ENCODE peak calls at places on chromosomes 1 and 21, in ten cellular contexts. One of them, this sample, is unnamed.

GRCh38 chr1:67683736-67684525 is 1.1 kb upstream of the GADD45A start:
- DNase-seq in IMR-90: peak
- DNase-seq in BJ: no peak
- DNase-seq in HCT116: no peak
- DNase-seq in CD4-positive, CD25-positive, alpha-beta regulatory T cell: peak
- DNase-seq in stomach: no peak
- DNase-seq in thoracic aorta: no peak
- DNase-seq in aorta: no peak
- DNase-seq in fibroblast of mammary gland: peak
- DNase-seq in mammary epithelial cell: peak
- DNase-seq in this sample: no peak

GRCh38 chr21:16037386-16037785 is 307.6 kb downstream of the USP25 start:
- DNase-seq in stomach: no peak
- DNase-seq in IMR-90: no peak
- DNase-seq in HCT116: no peak
- DNase-seq in aorta: no peak
- DNase-seq in CD4-positive, CD25-positive, alpha-beta regulatory T cell: no peak
- DNase-seq in fibroblast of mammary gland: no peak
- DNase-seq in thoracic aorta: no peak
- DNase-seq in mammary epithelial cell: peak
- DNase-seq in BJ: no peak
- DNase-seq in this sample: peak

GRCh38 chr1:204678721-204679455 is 6.7 kb downstream of the LRRN2 start:
- DNase-seq in CD4-positive, CD25-positive, alpha-beta regulatory T cell: no peak
- DNase-seq in thoracic aorta: no peak
- DNase-seq in IMR-90: no peak
- DNase-seq in mammary epithelial cell: no peak
- DNase-seq in aorta: no peak
- DNase-seq in stomach: no peak
- DNase-seq in BJ: no peak
- DNase-seq in fibroblast of mammary gland: no peak
- DNase-seq in HCT116: no peak
- DNase-seq in this sample: no peak

GRCh38 chr1:101174722-101175121 is 62.1 kb upstream of the S1PR1 start:
- DNase-seq in CD4-positive, CD25-positive, alpha-beta regulatory T cell: no peak
- DNase-seq in aorta: no peak
- DNase-seq in BJ: peak
- DNase-seq in HCT116: no peak
- DNase-seq in fibroblast of mammary gland: peak
- DNase-seq in thoracic aorta: no peak
- DNase-seq in stomach: no peak
- DNase-seq in IMR-90: peak
- DNase-seq in mammary epithelial cell: peak
- DNase-seq in this sample: peak

GRCh38 chr1:53145942-53146708 is 3.7 kb upstream of the SLC1A7 start:
- DNase-seq in mammary epithelial cell: peak
- DNase-seq in IMR-90: peak
- DNase-seq in aorta: peak
- DNase-seq in thoracic aorta: no peak
- DNase-seq in BJ: peak
- DNase-seq in fibroblast of mammary gland: peak
- DNase-seq in CD4-positive, CD25-positive, alpha-beta regulatory T cell: no peak
- DNase-seq in HCT116: peak
- DNase-seq in stomach: peak
- DNase-seq in this sample: peak

GRCh38 chr21:21051109-21052055 is 53.2 kb downstream of the NCAM2 start:
- DNase-seq in fibroblast of mammary gland: no peak
- DNase-seq in aorta: no peak
- DNase-seq in thoracic aorta: no peak
- DNase-seq in CD4-positive, CD25-positive, alpha-beta regulatory T cell: no peak
- DNase-seq in BJ: no peak
- DNase-seq in stomach: no peak
- DNase-seq in IMR-90: no peak
- DNase-seq in mammary epithelial cell: no peak
- DNase-seq in HCT116: no peak
- DNase-seq in this sample: no peak

GRCh38 chr1:195663549-195664280 is 944.5 kb downstream of the KCNT2 start:
- DNase-seq in aorta: no peak
- DNase-seq in CD4-positive, CD25-positive, alpha-beta regulatory T cell: no peak
- DNase-seq in IMR-90: peak
- DNase-seq in thoracic aorta: no peak
- DNase-seq in HCT116: peak
- DNase-seq in mammary epithelial cell: peak
- DNase-seq in BJ: peak
- DNase-seq in stomach: no peak
- DNase-seq in fibroblast of mammary gland: peak
- DNase-seq in this sample: peak

GRCh38 chr1:114208659-114209215 is 55.1 kb upstream of the SYT6 start:
- DNase-seq in HCT116: no peak
- DNase-seq in stomach: no peak
- DNase-seq in fibroblast of mammary gland: peak
- DNase-seq in IMR-90: no peak
- DNase-seq in mammary epithelial cell: peak
- DNase-seq in BJ: no peak
- DNase-seq in CD4-positive, CD25-positive, alpha-beta regulatory T cell: no peak
- DNase-seq in aorta: no peak
- DNase-seq in thoracic aorta: no peak
- DNase-seq in this sample: no peak

GRCh38 chr1:25954371-25954938 is 43.4 kb downstream of the PAFAH2 start:
- DNase-seq in HCT116: no peak
- DNase-seq in aorta: no peak
- DNase-seq in mammary epithelial cell: peak
- DNase-seq in CD4-positive, CD25-positive, alpha-beta regulatory T cell: no peak
- DNase-seq in stomach: no peak
- DNase-seq in IMR-90: peak
- DNase-seq in BJ: no peak
- DNase-seq in fibroblast of mammary gland: peak
- DNase-seq in thoracic aorta: no peak
- DNase-seq in this sample: peak

GRCh38 chr1:89843279-89844121 is 22.7 kb downstream of the LRRC8D start:
- DNase-seq in HCT116: no peak
- DNase-seq in fibroblast of mammary gland: peak
- DNase-seq in IMR-90: peak
- DNase-seq in mammary epithelial cell: peak
- DNase-seq in BJ: no peak
- DNase-seq in stomach: peak
- DNase-seq in CD4-positive, CD25-positive, alpha-beta regulatory T cell: peak
- DNase-seq in thoracic aorta: no peak
- DNase-seq in aorta: peak
- DNase-seq in this sample: peak

GRCh38 chr1:248704556-248704955 is 2.0 kb upstream of the OR14I1 start:
- DNase-seq in fibroblast of mammary gland: no peak
- DNase-seq in aorta: no peak
- DNase-seq in mammary epithelial cell: no peak
- DNase-seq in thoracic aorta: no peak
- DNase-seq in CD4-positive, CD25-positive, alpha-beta regulatory T cell: no peak
- DNase-seq in stomach: no peak
- DNase-seq in HCT116: no peak
- DNase-seq in BJ: no peak
- DNase-seq in IMR-90: no peak
- DNase-seq in this sample: no peak

DNA sequence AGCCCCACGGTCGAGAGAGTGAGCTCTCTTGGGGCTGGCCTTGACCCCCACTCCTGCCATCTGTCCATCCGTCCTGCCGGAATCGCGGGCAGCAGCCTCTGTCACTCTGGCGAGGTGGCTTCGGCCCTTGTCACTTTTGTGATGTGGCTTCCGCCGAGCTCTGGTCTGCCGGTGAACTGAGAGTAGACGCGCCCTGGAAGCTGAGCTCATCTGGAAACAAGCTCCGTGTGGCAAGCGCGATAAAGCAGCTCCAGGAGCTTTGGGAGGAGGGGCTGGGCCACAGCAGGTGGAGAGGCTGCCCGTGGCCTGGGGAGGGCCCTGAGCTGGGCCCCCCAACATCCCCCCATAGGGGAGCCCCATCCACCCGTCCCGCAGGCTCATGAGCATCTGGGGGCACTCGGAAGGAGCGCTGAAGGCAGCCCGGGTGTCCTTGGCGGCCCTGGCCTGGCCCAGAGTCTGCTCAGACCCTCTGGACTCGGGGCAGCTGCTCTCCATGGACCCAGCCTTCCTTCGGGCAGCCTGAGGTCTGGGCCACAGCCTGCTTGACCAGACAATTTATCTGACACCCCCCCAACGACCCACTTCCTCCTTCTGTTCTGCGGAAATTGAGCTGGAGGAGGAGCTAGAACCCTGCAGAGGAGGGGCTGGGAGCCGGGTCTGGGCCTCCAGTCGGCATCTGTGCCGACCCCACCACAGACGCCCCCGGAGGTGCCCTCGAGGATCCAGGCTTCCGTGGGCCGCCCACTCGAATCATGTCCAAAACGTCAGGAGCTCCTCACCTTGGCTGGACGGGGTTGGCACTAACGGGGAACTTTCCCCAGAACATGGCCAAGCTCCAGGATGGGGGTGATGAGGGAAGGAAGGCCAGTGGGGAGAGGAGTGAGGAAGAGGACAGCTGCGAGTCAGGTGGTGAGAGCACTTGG is 59.1 kb downstream of the SLC19A1 start:
- DNase-seq in thoracic aorta: no peak
- DNase-seq in IMR-90: no peak
- DNase-seq in fibroblast of mammary gland: no peak
- DNase-seq in BJ: no peak
- DNase-seq in stomach: no peak
- DNase-seq in mammary epithelial cell: no peak
- DNase-seq in HCT116: no peak
- DNase-seq in CD4-positive, CD25-positive, alpha-beta regulatory T cell: peak
- DNase-seq in aorta: no peak
- DNase-seq in this sample: no peak
- H3K4me3 ChIP-seq in thoracic aorta: peak
- H3K4me3 ChIP-seq in IMR-90: no peak
- H3K4me3 ChIP-seq in fibroblast of mammary gland: no peak
- H3K4me3 ChIP-seq in BJ: no peak
- H3K4me3 ChIP-seq in stomach: no peak
- H3K4me3 ChIP-seq in mammary epithelial cell: no peak
- H3K4me3 ChIP-seq in HCT116: no peak
- H3K4me3 ChIP-seq in CD4-positive, CD25-positive, alpha-beta regulatory T cell: no peak
- H3K4me3 ChIP-seq in aorta: no peak
- H3K4me3 ChIP-seq in this sample: no peak

DNA sequence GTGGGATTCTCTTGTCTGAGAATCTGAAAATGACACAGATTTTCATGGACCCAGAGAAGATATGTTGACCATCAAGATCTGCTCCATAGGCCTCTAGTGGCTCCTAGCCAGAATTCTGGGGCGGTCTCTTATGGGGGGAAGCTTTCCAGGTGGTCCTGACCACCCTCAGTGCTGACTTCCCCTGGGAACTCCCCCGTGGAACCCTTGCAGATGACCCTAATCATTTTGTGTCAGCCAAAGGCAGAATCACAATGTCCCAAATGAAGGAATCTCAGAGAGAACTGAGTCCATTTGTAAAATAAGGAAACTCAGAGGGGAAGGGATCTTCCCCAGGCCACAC is 3.6 kb downstream of the HEYL start:
- DNase-seq in mammary epithelial cell: no peak
- DNase-seq in stomach: no peak
- DNase-seq in HCT116: no peak
- DNase-seq in fibroblast of mammary gland: no peak
- DNase-seq in thoracic aorta: no peak
- DNase-seq in aorta: no peak
- DNase-seq in BJ: no peak
- DNase-seq in IMR-90: no peak
- DNase-seq in CD4-positive, CD25-positive, alpha-beta regulatory T cell: no peak
- DNase-seq in this sample: no peak
- H3K4me3 ChIP-seq in mammary epithelial cell: no peak
- H3K4me3 ChIP-seq in stomach: no peak
- H3K4me3 ChIP-seq in HCT116: no peak
- H3K4me3 ChIP-seq in fibroblast of mammary gland: no peak
- H3K4me3 ChIP-seq in thoracic aorta: peak
- H3K4me3 ChIP-seq in aorta: no peak
- H3K4me3 ChIP-seq in BJ: no peak
- H3K4me3 ChIP-seq in IMR-90: no peak
- H3K4me3 ChIP-seq in CD4-positive, CD25-positive, alpha-beta regulatory T cell: no peak
- H3K4me3 ChIP-seq in this sample: no peak

DNA sequence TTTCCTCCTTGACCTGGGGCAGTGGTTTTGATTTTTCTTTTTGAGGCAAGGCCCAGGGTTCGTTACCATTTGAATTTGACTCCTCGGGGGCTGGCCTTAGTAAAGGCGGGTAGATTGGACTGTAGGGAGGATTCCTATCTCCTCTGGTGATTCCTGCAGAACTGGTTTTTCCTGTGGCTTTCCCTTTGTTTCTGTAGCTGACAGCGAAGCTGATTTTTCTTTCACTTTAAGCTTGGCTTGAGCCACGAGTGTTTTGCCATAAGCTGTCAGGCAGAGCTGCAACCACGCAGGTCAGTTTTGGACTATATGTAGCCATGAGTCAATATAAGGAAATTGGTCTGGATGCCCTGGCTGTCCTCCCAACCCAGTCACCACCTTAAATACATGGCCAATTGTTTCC is 28.7 kb upstream of the KCNJ15 start:
- DNase-seq in IMR-90: no peak
- DNase-seq in thoracic aorta: no peak
- DNase-seq in CD4-positive, CD25-positive, alpha-beta regulatory T cell: no peak
- DNase-seq in BJ: no peak
- DNase-seq in aorta: no peak
- DNase-seq in stomach: no peak
- DNase-seq in mammary epithelial cell: peak
- DNase-seq in fibroblast of mammary gland: no peak
- DNase-seq in HCT116: no peak
- DNase-seq in this sample: no peak
- H3K4me3 ChIP-seq in IMR-90: no peak
- H3K4me3 ChIP-seq in thoracic aorta: no peak
- H3K4me3 ChIP-seq in CD4-positive, CD25-positive, alpha-beta regulatory T cell: no peak
- H3K4me3 ChIP-seq in BJ: no peak
- H3K4me3 ChIP-seq in aorta: no peak
- H3K4me3 ChIP-seq in stomach: no peak
- H3K4me3 ChIP-seq in mammary epithelial cell: no peak
- H3K4me3 ChIP-seq in fibroblast of mammary gland: no peak
- H3K4me3 ChIP-seq in HCT116: no peak
- H3K4me3 ChIP-seq in this sample: no peak

GRCh38 chr1:175129644-175129996 is 62.0 kb downstream of the TNN start:
- DNase-seq in thoracic aorta: no peak
- DNase-seq in BJ: no peak
- DNase-seq in IMR-90: no peak
- DNase-seq in mammary epithelial cell: no peak
- DNase-seq in aorta: no peak
- DNase-seq in fibroblast of mammary gland: no peak
- DNase-seq in HCT116: no peak
- DNase-seq in CD4-positive, CD25-positive, alpha-beta regulatory T cell: no peak
- DNase-seq in stomach: no peak
- DNase-seq in this sample: no peak

GRCh38 chr1:175130649-175131045 is 61.9 kb downstream of the KIAA0040 start:
- DNase-seq in BJ: no peak
- DNase-seq in aorta: no peak
- DNase-seq in HCT116: no peak
- DNase-seq in thoracic aorta: no peak
- DNase-seq in mammary epithelial cell: no peak
- DNase-seq in stomach: no peak
- DNase-seq in fibroblast of mammary gland: no peak
- DNase-seq in CD4-positive, CD25-positive, alpha-beta regulatory T cell: no peak
- DNase-seq in IMR-90: no peak
- DNase-seq in this sample: no peak

GRCh38 chr1:175131100-175131499 is 61.5 kb downstream of the KIAA0040 start:
- DNase-seq in stomach: no peak
- DNase-seq in fibroblast of mammary gland: no peak
- DNase-seq in mammary epithelial cell: no peak
- DNase-seq in aorta: no peak
- DNase-seq in BJ: peak
- DNase-seq in CD4-positive, CD25-positive, alpha-beta regulatory T cell: no peak
- DNase-seq in IMR-90: no peak
- DNase-seq in HCT116: no peak
- DNase-seq in thoracic aorta: no peak
- DNase-seq in this sample: no peak

GRCh38 chr1:175129182-175129581 is 61.5 kb downstream of the TNN start:
- DNase-seq in IMR-90: peak
- DNase-seq in stomach: no peak
- DNase-seq in aorta: no peak
- DNase-seq in BJ: peak
- DNase-seq in mammary epithelial cell: peak
- DNase-seq in fibroblast of mammary gland: peak
- DNase-seq in HCT116: no peak
- DNase-seq in CD4-positive, CD25-positive, alpha-beta regulatory T cell: no peak
- DNase-seq in thoracic aorta: no peak
- DNase-seq in this sample: peak

GRCh38 chr1:175129997-175130648 is 62.5 kb downstream of the KIAA0040 start:
- DNase-seq in fibroblast of mammary gland: peak
- DNase-seq in HCT116: no peak
- DNase-seq in IMR-90: no peak
- DNase-seq in stomach: no peak
- DNase-seq in BJ: no peak
- DNase-seq in thoracic aorta: no peak
- DNase-seq in mammary epithelial cell: no peak
- DNase-seq in CD4-positive, CD25-positive, alpha-beta regulatory T cell: no peak
- DNase-seq in aorta: no peak
- DNase-seq in this sample: no peak
- H3K4me3 ChIP-seq in fibroblast of mammary gland: no peak
- H3K4me3 ChIP-seq in HCT116: no peak
- H3K4me3 ChIP-seq in IMR-90: no peak
- H3K4me3 ChIP-seq in stomach: no peak
- H3K4me3 ChIP-seq in BJ: no peak
- H3K4me3 ChIP-seq in thoracic aorta: no peak
- H3K4me3 ChIP-seq in mammary epithelial cell: no peak
- H3K4me3 ChIP-seq in CD4-positive, CD25-positive, alpha-beta regulatory T cell: no peak
- H3K4me3 ChIP-seq in aorta: no peak
- H3K4me3 ChIP-seq in this sample: no peak

This sample was measured in cardiac fibroblast.